ENCODE peak calls at places on chromosomes 1 and 21, in eight cellular contexts. One of them, this sample, is unnamed. For H3K36me3, the result is how much of the 10 kb centered on the place peaks cover.

GRCh38 chr1:56797079-56797685 is 22.0 kb downstream of the FYB2 start:
- DNase-seq in Panc1: no peak
- DNase-seq in GM06990: no peak
- DNase-seq in IMR-90: no peak
- DNase-seq in body of pancreas: no peak
- DNase-seq in K562: no peak
- DNase-seq in mucosa of descending colon: peak
- DNase-seq in esophagus squamous epithelium: no peak
- DNase-seq in this sample: no peak

GRCh38 chr1:160963521-160963920 is 8.9 kb upstream of the ITLN2 start:
- DNase-seq in Panc1: no peak
- DNase-seq in K562: no peak
- DNase-seq in esophagus squamous epithelium: no peak
- DNase-seq in GM06990: no peak
- DNase-seq in mucosa of descending colon: no peak
- DNase-seq in IMR-90: no peak
- DNase-seq in body of pancreas: no peak
- DNase-seq in this sample: no peak

GRCh38 chr1:244442850-244443249 is 8.9 kb downstream of the ADSS2 start:
- DNase-seq in esophagus squamous epithelium: no peak
- DNase-seq in mucosa of descending colon: no peak
- DNase-seq in GM06990: no peak
- DNase-seq in Panc1: no peak
- DNase-seq in body of pancreas: no peak
- DNase-seq in K562: no peak
- DNase-seq in IMR-90: no peak
- DNase-seq in this sample: no peak

GRCh38 chr1:2151906-2152305 is 42.7 kb downstream of the FAAP20 start:
- DNase-seq in Panc1: no peak
- DNase-seq in body of pancreas: no peak
- DNase-seq in IMR-90: no peak
- DNase-seq in mucosa of descending colon: no peak
- DNase-seq in GM06990: no peak
- DNase-seq in K562: no peak
- DNase-seq in esophagus squamous epithelium: no peak
- DNase-seq in this sample: no peak

GRCh38 chr1:156082111-156083091 is at the start of gene MEX3A:
- DNase-seq in IMR-90: peak
- DNase-seq in esophagus squamous epithelium: no peak
- DNase-seq in Panc1: no peak
- DNase-seq in mucosa of descending colon: peak
- DNase-seq in K562: peak
- DNase-seq in body of pancreas: peak
- DNase-seq in GM06990: peak
- DNase-seq in this sample: peak

GRCh38 chr1:236090741-236091147 is 25.9 kb upstream of the NID1 start:
- DNase-seq in K562: no peak
- DNase-seq in IMR-90: peak
- DNase-seq in GM06990: no peak
- DNase-seq in Panc1: no peak
- DNase-seq in mucosa of descending colon: no peak
- DNase-seq in body of pancreas: no peak
- DNase-seq in esophagus squamous epithelium: no peak
- DNase-seq in this sample: no peak

GRCh38 chr1:220604921-220605320 is 77.0 kb downstream of the MARK1 start:
- DNase-seq in GM06990: no peak
- DNase-seq in body of pancreas: no peak
- DNase-seq in K562: no peak
- DNase-seq in IMR-90: no peak
- DNase-seq in mucosa of descending colon: no peak
- DNase-seq in Panc1: no peak
- DNase-seq in esophagus squamous epithelium: no peak
- DNase-seq in this sample: no peak

GRCh38 chr1:199279107-199279506 is 640.3 kb downstream of the PTPRC start:
- DNase-seq in GM06990: no peak
- DNase-seq in esophagus squamous epithelium: no peak
- DNase-seq in Panc1: no peak
- DNase-seq in mucosa of descending colon: no peak
- DNase-seq in body of pancreas: no peak
- DNase-seq in K562: no peak
- DNase-seq in IMR-90: no peak
- DNase-seq in this sample: no peak

GRCh38 chr1:227788279-227789041 is 27.0 kb upstream of the PRSS38 start:
- DNase-seq in body of pancreas: no peak
- DNase-seq in IMR-90: no peak
- DNase-seq in K562: peak
- DNase-seq in esophagus squamous epithelium: no peak
- DNase-seq in Panc1: no peak
- DNase-seq in GM06990: no peak
- DNase-seq in mucosa of descending colon: peak
- DNase-seq in this sample: peak

GRCh38 chr1:96568639-96569038 is 152.9 kb upstream of the PTBP2 start:
- DNase-seq in GM06990: no peak
- DNase-seq in mucosa of descending colon: no peak
- DNase-seq in IMR-90: no peak
- DNase-seq in body of pancreas: no peak
- DNase-seq in esophagus squamous epithelium: no peak
- DNase-seq in Panc1: no peak
- DNase-seq in K562: no peak
- DNase-seq in this sample: no peak

GRCh38 chr1:173202430-173203145 is 4.5 kb downstream of the TNFSF4 start:
- DNase-seq in K562: peak
- DNase-seq in IMR-90: peak
- DNase-seq in esophagus squamous epithelium: no peak
- DNase-seq in body of pancreas: peak
- DNase-seq in GM06990: no peak
- DNase-seq in Panc1: peak
- DNase-seq in mucosa of descending colon: peak
- DNase-seq in this sample: no peak

GRCh38 chr21:15293251-15293650 is 228.5 kb upstream of the NRIP1 start:
- DNase-seq in Panc1: peak
- DNase-seq in body of pancreas: no peak
- DNase-seq in GM06990: no peak
- DNase-seq in esophagus squamous epithelium: no peak
- DNase-seq in mucosa of descending colon: no peak
- DNase-seq in IMR-90: peak
- DNase-seq in K562: peak
- DNase-seq in this sample: peak

GRCh38 chr1:18922848-18923475 is 20.6 kb upstream of the ALDH4A1 start:
- DNase-seq in IMR-90: no peak
- DNase-seq in GM06990: no peak
- DNase-seq in esophagus squamous epithelium: no peak
- DNase-seq in K562: no peak
- DNase-seq in Panc1: no peak
- DNase-seq in mucosa of descending colon: no peak
- DNase-seq in body of pancreas: no peak
- DNase-seq in this sample: no peak

GRCh38 chr1:57506941-57507340 is 83.1 kb upstream of the DAB1 start:
- DNase-seq in esophagus squamous epithelium: no peak
- DNase-seq in body of pancreas: no peak
- DNase-seq in IMR-90: no peak
- DNase-seq in K562: no peak
- DNase-seq in Panc1: no peak
- DNase-seq in GM06990: no peak
- DNase-seq in mucosa of descending colon: no peak
- DNase-seq in this sample: no peak

GRCh38 chr1:178282949-178283367 is 189.1 kb downstream of the RASAL2 start:
- DNase-seq in esophagus squamous epithelium: no peak
- DNase-seq in IMR-90: peak
- DNase-seq in body of pancreas: no peak
- DNase-seq in mucosa of descending colon: no peak
- DNase-seq in Panc1: no peak
- DNase-seq in K562: peak
- DNase-seq in GM06990: no peak
- DNase-seq in this sample: peak

GRCh38 chr21:22585558-22585957 is 1587.3 kb downstream of the NCAM2 start:
- DNase-seq in esophagus squamous epithelium: no peak
- DNase-seq in Panc1: no peak
- DNase-seq in K562: no peak
- DNase-seq in IMR-90: no peak
- DNase-seq in GM06990: no peak
- DNase-seq in mucosa of descending colon: no peak
- DNase-seq in body of pancreas: no peak
- DNase-seq in this sample: no peak

GRCh38 chr1:46464013-46464548 is 25.6 kb upstream of the DMBX1 start:
- DNase-seq in body of pancreas: no peak
- DNase-seq in esophagus squamous epithelium: no peak
- DNase-seq in Panc1: no peak
- DNase-seq in mucosa of descending colon: no peak
- DNase-seq in GM06990: no peak
- DNase-seq in K562: no peak
- DNase-seq in IMR-90: no peak
- DNase-seq in this sample: no peak

GRCh38 chr1:172148213-172148612 is 272.3 kb upstream of the C1orf105 start:
- DNase-seq in esophagus squamous epithelium: no peak
- DNase-seq in K562: no peak
- DNase-seq in Panc1: no peak
- DNase-seq in GM06990: no peak
- DNase-seq in IMR-90: peak
- DNase-seq in body of pancreas: no peak
- DNase-seq in mucosa of descending colon: no peak
- DNase-seq in this sample: no peak

GRCh38 chr1:157711802-157712201 is 11.2 kb upstream of the FCRL3 start:
- DNase-seq in K562: no peak
- DNase-seq in body of pancreas: no peak
- DNase-seq in Panc1: no peak
- DNase-seq in GM06990: no peak
- DNase-seq in IMR-90: no peak
- DNase-seq in esophagus squamous epithelium: no peak
- DNase-seq in mucosa of descending colon: no peak
- DNase-seq in this sample: no peak

GRCh38 chr1:192342842-192343241 is 26.1 kb downstream of the RGS21 start:
- DNase-seq in IMR-90: no peak
- DNase-seq in body of pancreas: no peak
- DNase-seq in mucosa of descending colon: no peak
- DNase-seq in K562: peak
- DNase-seq in Panc1: no peak
- DNase-seq in esophagus squamous epithelium: no peak
- DNase-seq in GM06990: no peak
- DNase-seq in this sample: no peak

GRCh38 chr1:103953386-103953785 is 203.7 kb downstream of the AMY1C start:
- DNase-seq in esophagus squamous epithelium: no peak
- DNase-seq in body of pancreas: no peak
- DNase-seq in IMR-90: no peak
- DNase-seq in K562: no peak
- DNase-seq in mucosa of descending colon: no peak
- DNase-seq in GM06990: no peak
- DNase-seq in Panc1: no peak
- DNase-seq in this sample: no peak

DNA sequence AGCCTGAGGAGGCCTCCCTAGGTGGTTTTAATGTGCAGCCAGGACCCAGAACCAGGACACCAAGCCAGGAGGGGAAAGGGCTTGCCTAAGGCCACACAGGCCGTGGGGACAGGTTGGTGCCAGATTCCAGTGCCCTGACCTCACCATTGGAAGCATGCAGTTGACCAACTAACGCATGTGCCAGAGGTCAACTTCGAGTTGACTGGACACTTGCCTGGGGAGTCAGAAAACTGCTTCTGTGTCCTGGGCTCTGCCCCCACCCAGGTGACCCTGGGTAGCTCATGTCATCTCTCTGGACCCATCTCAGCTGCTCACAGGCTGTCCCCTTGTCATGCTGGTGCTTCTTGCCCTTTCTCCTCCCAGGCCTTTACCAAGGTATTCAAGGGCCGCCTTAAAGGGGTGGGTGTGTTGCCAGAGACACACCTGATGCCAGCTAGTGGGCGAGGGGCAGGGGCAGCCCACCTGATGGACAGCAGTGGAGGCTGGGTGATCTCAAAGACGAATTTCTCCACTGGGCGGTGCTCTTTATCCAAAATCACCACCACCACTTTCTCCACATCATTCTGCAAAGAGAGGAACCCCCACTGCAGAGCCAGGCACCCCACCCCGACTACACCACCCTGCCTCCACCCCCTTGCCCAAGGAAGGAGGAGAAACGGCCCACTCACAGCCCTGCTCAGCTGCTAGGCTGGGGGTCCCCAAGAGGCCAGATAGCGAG is 4.4 kb downstream of the MAD2L2 start:
- DNase-seq in esophagus squamous epithelium: no peak
- DNase-seq in GM06990: no peak
- DNase-seq in body of pancreas: no peak
- DNase-seq in Panc1: no peak
- DNase-seq in IMR-90: no peak
- DNase-seq in mucosa of descending colon: no peak
- DNase-seq in K562: no peak
- DNase-seq in this sample: peak
- H3K36me3 ChIP-seq in esophagus squamous epithelium: half or more
- H3K36me3 ChIP-seq in GM06990: under half
- H3K36me3 ChIP-seq in body of pancreas: under half
- H3K36me3 ChIP-seq in Panc1: under half
- H3K36me3 ChIP-seq in IMR-90: under half
- H3K36me3 ChIP-seq in mucosa of descending colon: under half
- H3K36me3 ChIP-seq in K562: half or more
- H3K36me3 ChIP-seq in this sample: half or more

GRCh38 chr21:42056468-42056867 is 14.6 kb upstream of the UMODL1 start:
- DNase-seq in mucosa of descending colon: peak
- DNase-seq in body of pancreas: peak
- DNase-seq in esophagus squamous epithelium: no peak
- DNase-seq in GM06990: no peak
- DNase-seq in IMR-90: peak
- DNase-seq in K562: no peak
- DNase-seq in Panc1: no peak
- DNase-seq in this sample: no peak
- H3K4me3 ChIP-seq in mucosa of descending colon: no peak
- H3K4me3 ChIP-seq in body of pancreas: no peak
- H3K4me3 ChIP-seq in esophagus squamous epithelium: no peak
- H3K4me3 ChIP-seq in GM06990: no peak
- H3K4me3 ChIP-seq in IMR-90: no peak
- H3K4me3 ChIP-seq in K562: no peak
- H3K4me3 ChIP-seq in Panc1: no peak
- H3K4me3 ChIP-seq in this sample: no peak

GRCh38 chr1:99713006-99713405 is 53.4 kb downstream of the FRRS1 start:
- DNase-seq in mucosa of descending colon: no peak
- DNase-seq in body of pancreas: no peak
- DNase-seq in GM06990: no peak
- DNase-seq in Panc1: no peak
- DNase-seq in IMR-90: no peak
- DNase-seq in esophagus squamous epithelium: no peak
- DNase-seq in K562: no peak
- DNase-seq in this sample: no peak

DNA sequence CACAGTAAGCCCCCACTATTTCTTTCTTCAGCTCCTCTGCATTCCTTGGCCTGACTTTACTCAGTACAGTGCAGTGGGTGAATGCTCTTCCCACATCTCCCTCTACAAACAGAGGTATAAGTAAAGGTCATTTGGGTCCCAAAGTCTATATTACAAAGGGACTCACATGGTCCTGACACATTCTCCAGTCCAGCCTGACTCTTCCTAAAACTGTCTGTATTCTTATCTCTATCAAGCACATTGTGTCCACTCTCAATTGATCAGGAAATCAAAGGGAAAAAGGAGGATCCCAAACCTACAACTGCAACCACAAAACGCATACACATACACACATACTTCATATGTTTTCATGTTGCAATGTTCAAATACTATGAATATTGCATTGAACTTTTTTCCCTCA is 49.4 kb downstream of the FRRS1 start:
- DNase-seq in esophagus squamous epithelium: no peak
- DNase-seq in body of pancreas: no peak
- DNase-seq in Panc1: no peak
- DNase-seq in K562: peak
- DNase-seq in GM06990: no peak
- DNase-seq in mucosa of descending colon: no peak
- DNase-seq in IMR-90: no peak
- DNase-seq in this sample: no peak
- H3K36me3 ChIP-seq in esophagus squamous epithelium: half or more
- H3K36me3 ChIP-seq in body of pancreas: under half
- H3K36me3 ChIP-seq in Panc1: under half
- H3K36me3 ChIP-seq in K562: half or more
- H3K36me3 ChIP-seq in GM06990: under half
- H3K36me3 ChIP-seq in mucosa of descending colon: under half
- H3K36me3 ChIP-seq in IMR-90: under half
- H3K36me3 ChIP-seq in this sample: under half

GRCh38 chr1:8318436-8318835 is 522 bp downstream of the SLC45A1 start:
- DNase-seq in Panc1: no peak
- DNase-seq in K562: no peak
- DNase-seq in GM06990: no peak
- DNase-seq in body of pancreas: no peak
- DNase-seq in esophagus squamous epithelium: no peak
- DNase-seq in IMR-90: no peak
- DNase-seq in mucosa of descending colon: no peak
- DNase-seq in this sample: no peak
- H3K4me3 ChIP-seq in Panc1: peak
- H3K4me3 ChIP-seq in K562: no peak
- H3K4me3 ChIP-seq in GM06990: peak
- H3K4me3 ChIP-seq in body of pancreas: no peak
- H3K4me3 ChIP-seq in esophagus squamous epithelium: peak
- H3K4me3 ChIP-seq in IMR-90: peak
- H3K4me3 ChIP-seq in mucosa of descending colon: no peak
- H3K4me3 ChIP-seq in this sample: peak